ENCODE peak calls at places on chromosomes 7 and 10, in four cellular contexts. N is IMR-90, H is mesendoderm, P is H9. X is an unnamed sample.

GRCh38 chr7:1460757-1461639 is 1.7 kb upstream of the MICALL2 start:
- DNase-seq in N (peak; percentile 34), H (peak; percentile 50), P (no peak), X (no peak)

GRCh38 chr10:79390551-79391229 is 43.4 kb downstream of the PPIF start:
- DNase-seq in N (no peak), H (no peak), P (peak; percentile 24), X (peak; percentile 40)

GRCh38 chr7:30019960-30020359 is 6.5 kb downstream of the FKBP14 start:
- DNase-seq in N (peak; percentile 7), H (no peak), P (no peak), X (no peak)

GRCh38 chr10:96271017-96271815 is at the start of gene BLNK:
- DNase-seq in N (peak; percentile 33), H (no peak), P (no peak), X (no peak)

GRCh38 chr7:35793225-35793579 is 7.7 kb upstream of the SEPTIN7 start:
- DNase-seq in N (peak; percentile 5), H (peak; percentile 80), P (no peak), X (no peak)

GRCh38 chr10:101272229-101272868 is 43.1 kb upstream of the LBX1 start:
- DNase-seq in N (peak; percentile 54), H (peak; percentile 91), P (peak; percentile 89), X (peak; percentile 65)

GRCh38 chr10:103968441-103969391 is 1.8 kb downstream of the SLK start:
- DNase-seq in N (peak; percentile 24), H (no peak), P (no peak), X (no peak)

GRCh38 chr7:49367072-49367471 is 406.4 kb upstream of the VWC2 start:
- DNase-seq in N (no peak), H (no peak), P (no peak), X (no peak)

GRCh38 chr7:108454674-108455523 is 1.3 kb downstream of the NRCAM start:
- DNase-seq in N (no peak), H (peak; percentile 83), P (peak; percentile 60), X (no peak)

GRCh38 chr10:86953747-86954680 is 3.4 kb downstream of the MMRN2 start:
- DNase-seq in N (peak; percentile 35), H (peak; percentile 99), P (peak; percentile 97), X (peak; percentile 80)

GRCh38 chr7:114084381-114085312 is 165.8 kb upstream of the PPP1R3A start:
- DNase-seq in N (no peak), H (peak; percentile 69), P (peak; percentile 50), X (peak; percentile 80)

GRCh38 chr7:155750255-155751125 is 61.8 kb downstream of the SHH start:
- DNase-seq in N (no peak), H (no peak), P (no peak), X (no peak)

GRCh38 chr7:149819141-149819960 is 18.8 kb upstream of the ZNF862 start:
- DNase-seq in N (no peak), H (no peak), P (no peak), X (no peak)

GRCh38 chr7:106608664-106609063 is 52.3 kb downstream of the CCDC71L start:
- DNase-seq in N (no peak), H (no peak), P (no peak), X (no peak)

GRCh38 chr7:1314021-1314907 is 81.6 kb downstream of the UNCX start:
- DNase-seq in N (no peak), H (no peak), P (peak; percentile 17), X (peak; percentile 44)

GRCh38 chr7:29488203-29488970 is 75.2 kb upstream of the PRR15 start:
- DNase-seq in N (no peak), H (no peak), P (no peak), X (no peak)

GRCh38 chr10:123136806-123137642 is 1.3 kb downstream of the HMX3 start:
- DNase-seq in N (no peak), H (peak; percentile 84), P (peak; percentile 76), X (peak; percentile 80)

GRCh38 chr7:17951745-17952254 is 11.5 kb upstream of the SNX13 start:
- DNase-seq in N (no peak), H (no peak), P (no peak), X (no peak)

GRCh38 chr10:89553064-89553734 is 17.8 kb upstream of the SLC16A12 start:
- DNase-seq in N (peak; percentile 97), H (no peak), P (no peak), X (no peak)

GRCh38 chr10:43112608-43112961 is 25.7 kb upstream of the CSGALNACT2 start:
- DNase-seq in N (no peak), H (no peak), P (no peak), X (no peak)

GRCh38 chr7:27210441-27211083 is 10.7 kb upstream of the HOXA13 start:
- DNase-seq in N (peak; percentile 32), H (peak; percentile 78), P (peak; percentile 78), X (no peak)

GRCh38 chr7:81845628-81846259 is 75.9 kb upstream of the HGF start:
- DNase-seq in N (peak; percentile 25), H (peak; percentile 44), P (no peak), X (no peak)

GRCh38 chr7:101294039-101294831 is 27.4 kb downstream of the IFT22 start:
- DNase-seq in N (no peak), H (peak; percentile 93), P (peak; percentile 97), X (peak; percentile 92)

GRCh38 chr10:114244126-114244525 is 5.1 kb downstream of the VWA2 start:
- DNase-seq in N (no peak), H (no peak), P (no peak), X (no peak)

GRCh38 chr10:98128802-98129201 is 5.7 kb upstream of the R3HCC1L start:
- DNase-seq in N (no peak), H (no peak), P (no peak), X (no peak)

GRCh38 chr7:460374-461117 is 59.1 kb downstream of the PDGFA start:
- DNase-seq in N (peak; percentile 38), H (peak; percentile 58), P (peak; percentile 72), X (peak; percentile 52)

GRCh38 chr10:11685787-11686218 is 56.4 kb upstream of the ECHDC3 start:
- DNase-seq in N (peak; percentile 24), H (no peak), P (no peak), X (no peak)

GRCh38 chr7:131109757-131110293 is 217.9 kb upstream of the MKLN1 start:
- DNase-seq in N (peak; percentile 78), H (peak; percentile 89), P (peak; percentile 87), X (peak; percentile 75)

GRCh38 chr7:145978769-145979168 is 137.8 kb upstream of the CNTNAP2 start:
- DNase-seq in N (no peak), H (no peak), P (no peak), X (no peak)

GRCh38 chr10:19832624-19833507 is 16.6 kb downstream of the PLXDC2 start:
- DNase-seq in N (no peak), H (peak; percentile 68), P (peak; percentile 46), X (no peak)

GRCh38 chr10:59323036-59323459 is 39.3 kb downstream of the FAM13C start:
- DNase-seq in N (peak; percentile 16), H (no peak), P (no peak), X (no peak)

GRCh38 chr10:14571866-14572507 is 202.7 kb downstream of the FAM107B start:
- DNase-seq in N (peak; percentile 59), H (no peak), P (peak; percentile 23), X (no peak)

GRCh38 chr10:83037653-83038052 is 1101.7 kb upstream of the GHITM start:
- DNase-seq in N (no peak), H (peak; percentile 6), P (no peak), X (no peak)

GRCh38 chr7:101017099-101017777 is 2.6 kb upstream of the MUC17 start:
- DNase-seq in N (peak; percentile 84), H (peak; percentile 95), P (peak; percentile 85), X (no peak)

GRCh38 chr7:158957921-158958471 is 101.6 kb downstream of the DYNC2I1 start:
- DNase-seq in N (no peak), H (no peak), P (peak; percentile 74), X (peak; percentile 65)

GRCh38 chr10:132521041-132521465 is 16.5 kb upstream of the INPP5A start:
- DNase-seq in N (no peak), H (no peak), P (peak; percentile 17), X (no peak)

GRCh38 chr10:24901686-24902399 is 50.6 kb downstream of the PRTFDC1 start:
- DNase-seq in N (peak; percentile 98), H (peak; percentile 19), P (no peak), X (no peak)

GRCh38 chr7:159108491-159108890 is 36.2 kb downstream of the VIPR2 start:
- DNase-seq in N (no peak), H (no peak), P (no peak), X (no peak)

DNA sequence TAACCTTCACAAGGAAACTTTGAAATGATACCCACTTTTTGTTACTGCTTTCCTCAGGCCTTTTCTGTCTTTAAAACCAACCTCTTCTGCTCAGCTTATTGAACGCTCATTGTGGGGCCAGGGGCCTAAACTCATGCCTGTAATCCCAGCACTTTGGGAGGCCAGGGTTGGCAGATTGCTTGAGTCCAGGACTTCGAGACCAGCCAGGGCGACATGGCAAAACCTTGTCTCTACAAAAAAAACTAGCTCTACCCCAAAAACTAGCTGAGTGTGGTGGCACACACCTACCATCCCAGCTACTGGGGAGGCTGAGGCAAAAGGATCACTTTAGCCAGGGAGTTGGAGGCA is 50.9 kb downstream of the KCTD7 start:
- DNase-seq in N (no peak), H (no peak), P (no peak), X (no peak)
- H3K56ac ChIP-seq in N (no peak overlapping the region), H (no peak overlapping the region), P (no peak overlapping the region), X (no peak overlapping the region)

GRCh38 chr10:69443354-69443753 is 7.9 kb upstream of the TSPAN15 start:
- DNase-seq in N (no peak), H (no peak), P (no peak), X (no peak)

GRCh38 chr10:69439350-69439739 is 11.9 kb upstream of the TSPAN15 start:
- DNase-seq in N (no peak), H (no peak), P (no peak), X (no peak)

GRCh38 chr10:69438531-69439349 is 12.5 kb upstream of the TSPAN15 start:
- DNase-seq in N (peak; percentile 16), H (peak; percentile 33), P (no peak), X (no peak)

GRCh38 chr10:69437321-69438259 is 13.7 kb upstream of the TSPAN15 start:
- DNase-seq in N (no peak), H (no peak), P (no peak), X (no peak)

GRCh38 chr10:69439813-69440506 is 11.3 kb upstream of the TSPAN15 start:
- DNase-seq in N (no peak), H (peak; percentile 52), P (peak; percentile 45), X (no peak)
- H3K56ac ChIP-seq in N (no peak overlapping the region), H (no peak overlapping the region), P (no peak overlapping the region), X (no peak overlapping the region)

DNA sequence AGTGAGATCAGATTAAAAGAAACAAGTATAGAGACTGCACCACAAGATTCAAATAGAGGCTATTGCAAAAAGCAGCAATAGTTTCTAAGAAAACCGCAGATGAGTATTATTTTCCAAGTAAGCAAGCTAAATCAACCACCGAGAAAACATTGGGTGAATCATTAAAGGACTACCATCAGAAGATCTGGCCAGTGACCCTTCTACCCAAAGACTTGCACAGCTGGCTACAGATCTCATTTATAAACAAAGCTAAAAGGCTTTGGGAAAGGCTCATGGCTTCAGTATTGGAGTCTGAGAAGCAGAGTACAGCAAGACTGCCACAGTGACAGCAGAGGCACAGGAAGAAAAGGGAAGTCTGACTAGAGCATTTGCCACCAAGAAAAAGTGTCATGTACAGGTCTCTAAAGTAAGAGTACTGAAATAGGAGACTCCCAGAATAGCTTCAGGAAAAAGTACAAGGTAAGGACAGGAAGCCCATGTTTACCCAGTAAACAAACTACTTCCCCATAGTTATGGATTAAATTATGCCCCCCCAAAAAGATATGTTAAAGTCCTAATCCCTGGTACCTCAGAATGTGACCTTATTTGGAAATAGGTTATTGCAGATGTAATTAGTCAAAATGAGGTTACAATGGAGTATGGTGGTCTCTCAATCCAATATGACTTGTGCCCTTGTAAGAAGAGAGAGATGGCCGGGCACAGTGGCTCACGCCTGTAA is 19.0 kb downstream of the STEAP1 start:
- DNase-seq in N (peak; percentile 50), H (no peak), P (no peak), X (no peak)
- H3K56ac ChIP-seq in N (no peak overlapping the region), H (no peak overlapping the region), P (no peak overlapping the region), X (no peak overlapping the region)

GRCh38 chr10:61752111-61753011 is 89.6 kb downstream of the CABCOCO1 start:
- DNase-seq in N (peak; percentile 51), H (no peak), P (no peak), X (no peak)
- H3K56ac ChIP-seq in N (peak overlapping the region; percentile 21), H (no peak overlapping the region), P (no peak overlapping the region), X (no peak overlapping the region)

X was measured in H1.